ENCODE peak calls at places on chromosomes 16 and 17, in six cellular contexts. I, C, S, F, A and H are unnamed samples.

GRCh38 chr17:48310748-48311213 is 119.2 kb downstream of the SKAP1 start:
- DNase-seq in F (no peak), S (peak; percentile 79), A (no peak), C (no peak), I (no peak), H (no peak)

GRCh38 chr17:21287703-21288449 is 3.4 kb downstream of the MAP2K3 start:
- DNase-seq in F (peak; percentile 96), S (no peak), I (peak; percentile 91), C (peak; percentile 92), A (peak; percentile 99), H (peak; percentile 86)

GRCh38 chr16:52497067-52497816 is 49.7 kb downstream of the TOX3 start:
- DNase-seq in F (peak; percentile 81), I (peak; percentile 52), A (no peak), C (no peak), S (no peak), H (no peak)

GRCh38 chr16:30997000-30997886 is 12.2 kb downstream of the HSD3B7 start:
- DNase-seq in S (peak; percentile 83), C (peak; percentile 89), F (peak; percentile 64), A (peak; percentile 94), I (peak; percentile 92), H (peak; percentile 77)

GRCh38 chr16:67562918-67563707 is 787 bp downstream of the CTCF start:
- DNase-seq in I (no peak), A (peak; percentile 81), F (peak; percentile 38), C (peak; percentile 57), S (peak; percentile 74), H (no peak)

GRCh38 chr16:67186550-67186950 is 2.8 kb upstream of the MATCAP1 start:
- DNase-seq in S (no peak), I (no peak), A (no peak), C (no peak), F (no peak), H (no peak)

GRCh38 chr17:35432176-35433074 is at the start of gene SLFN12:
- DNase-seq in S (no peak), C (peak; percentile 74), I (no peak), F (peak; percentile 98), A (peak; percentile 76), H (no peak)

GRCh38 chr17:40209404-40210093 is 9.6 kb upstream of the WIPF2 start:
- DNase-seq in A (no peak), F (no peak), S (no peak), I (no peak), C (no peak), H (no peak)

GRCh38 chr16:24846548-24847357 is 990 bp downstream of the SLC5A11 start:
- DNase-seq in S (no peak), A (peak; percentile 63), C (no peak), I (no peak), F (no peak), H (no peak)
- TF ChIP-seq CTCF in S (no peak), A (no peak), C (no peak), I (no peak), F (no peak), H (no peak)

GRCh38 chr17:75632863-75633483 is at the start of gene SMIM5:
- DNase-seq in F (peak; percentile 79), S (peak; percentile 95), A (peak; percentile 93), C (peak; percentile 88), I (peak; percentile 85), H (peak; percentile 84)
- TF ChIP-seq CTCF in F (peak; percentile 92), S (peak; percentile 99), A (peak; percentile 92), C (peak; percentile 96), I (peak; percentile 98), H (no peak)

GRCh38 chr16:19113577-19114358 is at the start of gene ITPRIPL2:
- DNase-seq in A (peak; percentile 83), S (peak; percentile 73), C (peak; percentile 87), I (peak; percentile 72), F (peak; percentile 95), H (peak; percentile 33)

GRCh38 chr16:19118938-19119431 is 5.2 kb downstream of the ITPRIPL2 start:
- DNase-seq in S (no peak), A (peak; percentile 55), F (peak; percentile 93), I (peak; percentile 79), C (peak; percentile 78), H (no peak)

GRCh38 chr16:19116711-19117449 is 3.1 kb downstream of the ITPRIPL2 start:
- DNase-seq in A (no peak), C (no peak), I (peak; percentile 46), S (no peak), F (peak; percentile 23), H (no peak)

GRCh38 chr16:19114359-19115147 is 789 bp downstream of the ITPRIPL2 start:
- DNase-seq in I (peak; percentile 61), F (peak; percentile 78), A (peak; percentile 78), C (peak; percentile 76), S (no peak), H (peak; percentile 46)

GRCh38 chr16:19115148-19116021 is 1.6 kb downstream of the ITPRIPL2 start:
- DNase-seq in S (no peak), A (no peak), I (no peak), C (no peak), F (no peak), H (no peak)
- TF ChIP-seq CTCF in S (no peak), A (no peak), I (no peak), C (no peak), F (peak; percentile 22), H (no peak)

DNA sequence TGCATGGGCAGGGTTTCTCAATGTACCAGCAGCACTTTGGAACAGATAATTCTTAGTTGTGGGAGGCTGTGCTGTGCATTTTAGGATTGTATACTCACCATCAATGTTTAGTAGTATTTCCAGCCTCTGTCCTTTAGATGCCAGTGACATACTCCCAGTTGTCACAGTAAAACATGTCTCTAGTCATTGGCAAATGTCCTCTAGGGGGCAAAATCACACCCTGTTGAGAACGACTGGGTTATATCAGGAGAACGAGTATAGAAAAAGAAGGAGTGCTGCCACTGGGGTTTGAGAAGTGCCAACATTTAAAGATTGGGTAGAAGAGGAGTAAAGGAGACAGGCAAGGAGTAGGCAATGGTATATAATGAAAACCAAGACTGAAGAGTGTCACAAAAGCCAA is 37.9 kb upstream of the SMIM36 start:
- DNase-seq in A (no peak), S (no peak), C (no peak), F (no peak), I (no peak), H (no peak)
- TF ChIP-seq CTCF in A (peak; percentile 27), S (no peak), C (no peak), F (peak; percentile 28), I (no peak), H (no peak)

DNA sequence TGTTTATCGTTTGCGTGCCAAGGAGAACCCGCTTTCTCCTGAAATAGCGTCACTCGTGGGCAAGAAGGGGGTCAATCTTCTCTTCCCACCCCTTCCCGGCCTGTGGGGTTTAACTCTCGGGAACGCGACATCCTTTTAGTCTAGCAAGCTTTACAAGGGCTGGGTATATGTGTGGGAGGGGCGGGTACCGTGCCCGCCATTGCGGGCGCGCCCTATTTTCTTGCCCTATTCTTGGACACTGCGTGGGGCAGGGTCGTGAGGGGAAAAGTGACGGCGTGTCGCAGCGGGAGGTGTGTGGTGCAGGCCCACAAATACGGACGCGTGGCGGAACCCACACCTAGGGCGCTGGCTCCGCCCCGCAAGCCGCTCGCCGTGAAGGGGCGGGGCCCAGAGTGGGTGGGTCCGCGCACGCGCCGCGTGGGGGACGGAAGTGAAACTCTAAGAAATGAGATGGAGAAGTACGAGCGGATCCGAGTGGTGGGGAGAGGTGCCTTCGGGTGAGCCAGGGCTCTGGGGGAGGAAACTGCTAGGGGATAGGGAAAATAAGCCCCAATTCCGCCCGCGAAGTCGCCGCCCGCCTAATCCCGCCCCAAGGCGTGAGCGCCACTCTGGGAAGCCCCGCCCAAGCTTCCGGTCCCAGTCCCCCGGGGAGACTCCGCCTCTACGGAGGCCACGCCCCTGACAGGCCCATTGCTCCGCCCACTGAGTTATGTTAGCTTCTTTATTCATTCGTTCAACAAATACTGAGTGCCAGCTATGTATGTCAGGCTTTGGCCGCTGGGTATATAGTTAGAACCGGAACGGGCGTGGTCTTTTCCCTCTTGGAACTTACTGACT is at the start of gene NEK8:
- DNase-seq in S (peak; percentile 97), F (peak; percentile 95), C (peak; percentile 97), A (peak; percentile 99), I (peak; percentile 95), H (peak; percentile 99)
- TF ChIP-seq CTCF in S (no peak), F (no peak), C (no peak), A (peak; percentile 30), I (no peak), H (no peak)

GRCh38 chr17:77420476-77420803 is 279.7 kb downstream of the SEC14L1 start:
- DNase-seq in C (no peak), A (no peak), F (no peak), I (no peak), S (no peak), H (no peak)
- TF ChIP-seq CTCF in C (peak; percentile 12), A (no peak), F (no peak), I (no peak), S (no peak), H (no peak)

DNA sequence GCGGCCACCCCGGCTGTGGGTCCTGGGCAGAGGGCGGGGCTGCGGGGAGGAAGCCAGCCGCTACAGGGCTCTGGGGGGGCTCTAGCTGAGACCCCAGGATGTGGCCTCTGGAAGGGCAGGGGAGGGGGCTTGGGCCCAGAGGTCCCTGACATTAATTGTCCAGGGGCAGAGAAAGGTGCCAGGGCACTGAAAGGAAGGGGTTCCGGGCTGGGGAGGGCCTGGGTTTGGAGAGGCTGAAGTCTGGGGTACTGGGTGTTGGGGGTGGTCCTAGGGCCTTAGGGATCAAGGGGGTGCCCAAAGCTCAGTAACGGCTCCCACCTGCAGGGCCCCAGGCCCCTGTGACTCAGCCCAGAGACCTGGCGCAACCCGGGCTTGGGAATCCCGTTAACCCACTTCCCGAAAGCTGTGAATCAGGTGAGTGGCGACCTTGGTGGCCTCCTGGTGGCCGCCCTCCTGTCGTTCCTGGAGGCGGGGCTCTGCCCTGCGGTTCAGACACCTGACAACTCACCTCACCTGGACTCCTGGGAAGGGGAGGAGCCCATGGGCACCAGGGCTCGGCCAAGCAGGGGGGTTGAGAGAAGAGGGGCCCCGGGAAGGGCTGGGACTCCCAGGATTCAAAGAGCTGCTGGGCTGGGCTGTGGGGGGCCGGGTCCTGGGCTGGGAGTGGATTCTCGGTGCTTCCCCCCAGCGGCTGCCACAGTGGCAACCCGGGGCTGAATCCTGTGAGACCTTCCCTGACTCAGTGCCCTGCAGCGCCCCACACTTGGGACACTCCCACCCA is 465 bp upstream of the PRSS22 start:
- DNase-seq in I (peak; percentile 48), F (no peak), A (peak; percentile 83), C (no peak), S (no peak), H (no peak)
- TF ChIP-seq CTCF in I (no peak), F (no peak), A (peak; percentile 48), C (no peak), S (no peak), H (no peak)